ENCODE peak calls at places on chromosome X, in four cellular contexts. Z, P, Q and R are unnamed samples. For H3K4me1, the result is how much of the 10 kb centered on the place peaks cover.

GRCh38 chrX:16870861-16871584 is 861 bp upstream of the RBBP7 start:
- DNase-seq in Z (peak), P (no peak), Q (peak), R (peak)

GRCh38 chrX:69539437-69539836 is 35.3 kb downstream of the NALF2 start:
- DNase-seq in Z (no peak), P (no peak), Q (no peak), R (no peak)

GRCh38 chrX:33336783-33337182 is 125.4 kb upstream of the DMD start:
- DNase-seq in Z (no peak), P (peak), Q (no peak), R (no peak)

GRCh38 chrX:103356897-103357296 is 591 bp downstream of the TCEAL9 start:
- DNase-seq in Z (no peak), P (peak), Q (peak), R (no peak)

GRCh38 chrX:92232182-92232581 is 453.0 kb downstream of the PCDH11X start:
- DNase-seq in Z (no peak), P (peak), Q (no peak), R (no peak)

GRCh38 chrX:78119521-78120227 is 15.6 kb downstream of the PGK1 start:
- DNase-seq in Z (no peak), P (no peak), Q (no peak), R (no peak)

GRCh38 chrX:1661048-1661921 is 46.4 kb downstream of the ASMT start:
- DNase-seq in Z (no peak), P (no peak), Q (no peak), R (peak)

GRCh38 chrX:21166302-21166982 is 207.8 kb upstream of the CNKSR2 start:
- DNase-seq in Z (no peak), P (peak), Q (no peak), R (no peak)

GRCh38 chrX:126900937-126901336 is 81.4 kb downstream of the PRR32 start:
- DNase-seq in Z (no peak), P (no peak), Q (peak), R (no peak)

GRCh38 chrX:100745806-100746537 is 14.1 kb upstream of the SYTL4 start:
- DNase-seq in Z (peak), P (peak), Q (no peak), R (no peak)

GRCh38 chrX:109857898-109858297 is 124.8 kb upstream of the ACSL4 start:
- DNase-seq in Z (no peak), P (peak), Q (no peak), R (no peak)

GRCh38 chrX:42680651-42681050 is 97.3 kb downstream of the PPP1R2C start:
- DNase-seq in Z (no peak), P (peak), Q (no peak), R (no peak)

GRCh38 chrX:153317306-153317705 is 4.3 kb downstream of the PNMA6F start:
- DNase-seq in Z (no peak), P (no peak), Q (no peak), R (no peak)

GRCh38 chrX:10634681-10635161 is 14.3 kb upstream of the MID1 start:
- DNase-seq in Z (no peak), P (peak), Q (no peak), R (no peak)

GRCh38 chrX:31572396-31572795 is 500.6 kb upstream of the FTHL17 start:
- DNase-seq in Z (no peak), P (no peak), Q (no peak), R (no peak)

GRCh38 chrX:129599499-129599898 is 55.3 kb downstream of the APLN start:
- DNase-seq in Z (no peak), P (no peak), Q (no peak), R (no peak)

GRCh38 chrX:8738588-8739189 is 6.8 kb upstream of the ANOS1 start:
- DNase-seq in Z (no peak), P (peak), Q (no peak), R (no peak)

GRCh38 chrX:125202486-125203378 is 116.9 kb upstream of the TEX13C start:
- DNase-seq in Z (no peak), P (no peak), Q (no peak), R (no peak)

GRCh38 chrX:10197597-10198210 is 40.9 kb downstream of the CLCN4 start:
- DNase-seq in Z (no peak), P (peak), Q (no peak), R (no peak)

GRCh38 chrX:65581661-65582339 is 47.2 kb upstream of the LAS1L start:
- DNase-seq in Z (peak), P (peak), Q (no peak), R (peak)

GRCh38 chrX:53283567-53283966 is 2.2 kb upstream of the IQSEC2 start:
- DNase-seq in Z (no peak), P (no peak), Q (no peak), R (no peak)

GRCh38 chrX:37646254-37646653 is 39.3 kb upstream of the XK start:
- DNase-seq in Z (no peak), P (no peak), Q (no peak), R (no peak)

GRCh38 chrX:139831017-139831416 is 101.8 kb downstream of the ATP11C start:
- DNase-seq in Z (no peak), P (peak), Q (no peak), R (no peak)

GRCh38 chrX:68692651-68693050 is 45.2 kb downstream of the STARD8 start:
- DNase-seq in Z (no peak), P (no peak), Q (no peak), R (no peak)

GRCh38 chrX:11770320-11770719 is 12.3 kb downstream of the MSL3 start:
- DNase-seq in Z (no peak), P (peak), Q (no peak), R (no peak)

GRCh38 chrX:150236304-150236703 is 126.8 kb upstream of the MAMLD1 start:
- DNase-seq in Z (no peak), P (no peak), Q (no peak), R (no peak)

GRCh38 chrX:39773923-39774803 is 323.6 kb downstream of the BCOR start:
- DNase-seq in Z (no peak), P (peak), Q (no peak), R (no peak)

GRCh38 chrX:4091046-4091760 is 377.8 kb upstream of the PRKX start:
- DNase-seq in Z (no peak), P (no peak), Q (no peak), R (no peak)

GRCh38 chrX:103362504-103362903 is 6.2 kb downstream of the TCEAL9 start:
- DNase-seq in Z (no peak), P (peak), Q (no peak), R (no peak)

GRCh38 chrX:124680287-124680686 is 333.9 kb downstream of the SH2D1A start:
- DNase-seq in Z (no peak), P (no peak), Q (no peak), R (no peak)

GRCh38 chrX:2495595-2495994 is 5.2 kb downstream of the DHRSX start:
- DNase-seq in Z (peak), P (no peak), Q (no peak), R (peak)

GRCh38 chrX:38717871-38718270 is 83.4 kb upstream of the MID1IP1 start:
- DNase-seq in Z (no peak), P (peak), Q (no peak), R (no peak)

GRCh38 chrX:136541294-136541693 is 9.3 kb downstream of the VGLL1 start:
- DNase-seq in Z (no peak), P (peak), Q (no peak), R (no peak)

GRCh38 chrX:73563740-73564073 is 710 bp downstream of the CHIC1 start:
- DNase-seq in Z (no peak), P (no peak), Q (no peak), R (no peak)

GRCh38 chrX:19566359-19567141 is 51.2 kb upstream of the MAP3K15 start:
- DNase-seq in Z (no peak), P (peak), Q (no peak), R (no peak)

GRCh38 chrX:8815460-8816065 is 14.4 kb upstream of the FAM9A start:
- DNase-seq in Z (no peak), P (peak), Q (no peak), R (no peak)

GRCh38 chrX:104098151-104098808 is 14.0 kb upstream of the ZCCHC18 start:
- DNase-seq in Z (peak), P (peak), Q (no peak), R (no peak)

GRCh38 chrX:129193357-129193756 is 329.9 kb downstream of the SMARCA1 start:
- DNase-seq in Z (no peak), P (no peak), Q (peak), R (no peak)

GRCh38 chrX:114047558-114047957 is 536.3 kb upstream of the HTR2C start:
- DNase-seq in Z (no peak), P (no peak), Q (no peak), R (no peak)
- H3K4me3 ChIP-seq in Z (no peak), P (no peak), Q (no peak), R (no peak)

GRCh38 chrX:24156177-24156576 is 6.6 kb downstream of the ZFX start:
- DNase-seq in Z (no peak), P (no peak), Q (no peak), R (no peak)

GRCh38 chrX:24153175-24153795 is 3.8 kb downstream of the ZFX start:
- DNase-seq in Z (peak), P (peak), Q (no peak), R (no peak)

GRCh38 chrX:24153796-24154189 is 4.3 kb downstream of the ZFX start:
- DNase-seq in Z (no peak), P (no peak), Q (no peak), R (no peak)

GRCh38 chrX:24154490-24155034 is 5.0 kb downstream of the ZFX start:
- DNase-seq in Z (no peak), P (no peak), Q (no peak), R (no peak)

GRCh38 chrX:24158881-24159280 is 9.4 kb downstream of the ZFX start:
- DNase-seq in Z (no peak), P (no peak), Q (no peak), R (no peak)
- H3K4me1 ChIP-seq in Z (half or more), P (under half), Q (half or more), R (under half)

DNA sequence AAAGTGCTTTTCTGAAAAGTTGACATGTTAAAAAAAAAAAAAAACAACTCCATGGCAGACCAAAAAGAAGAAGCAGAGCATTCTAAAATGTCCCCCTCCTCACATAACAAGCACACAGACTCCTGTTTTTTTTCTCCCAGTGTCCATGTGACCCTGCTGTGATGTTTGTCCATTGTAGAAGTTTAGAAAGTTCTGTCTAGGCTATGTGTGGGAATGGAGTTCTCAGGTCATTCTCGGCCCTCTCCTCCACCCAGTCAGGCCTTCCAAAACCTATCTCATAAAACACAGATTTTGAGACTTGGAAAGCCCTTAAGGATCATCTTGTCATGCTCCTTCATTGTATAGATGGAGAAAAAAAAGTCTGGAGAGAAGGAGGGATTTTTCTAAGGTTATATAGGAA is 713 bp downstream of the CLIC2 start:
- DNase-seq in Z (no peak), P (no peak), Q (no peak), R (no peak)
- H3K4me3 ChIP-seq in Z (peak), P (no peak), Q (peak), R (peak)

GRCh38 chrX:45748443-45748842 is 547.8 kb upstream of the DIPK2B start:
- DNase-seq in Z (no peak), P (no peak), Q (no peak), R (no peak)
- H3K4me1 ChIP-seq in Z (under half), P (under half), Q (under half), R (under half)

DNA sequence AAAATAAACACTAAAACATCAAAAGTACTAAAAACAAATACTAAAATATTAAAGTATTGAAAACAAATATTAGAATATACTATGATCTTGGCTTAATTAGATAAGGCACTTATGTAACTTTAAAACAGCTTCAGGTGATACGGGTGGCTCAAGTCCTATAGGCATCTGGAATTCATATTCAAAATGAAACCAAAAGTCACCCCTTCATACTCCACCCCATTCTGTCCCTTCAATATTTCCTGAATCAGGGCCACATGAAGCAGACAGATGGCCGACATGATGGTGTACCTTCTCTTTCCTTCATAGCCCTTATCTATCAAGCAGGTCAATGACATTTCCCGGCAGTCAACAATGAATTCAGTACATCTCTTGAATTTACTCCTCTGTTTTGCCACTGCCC is 71.9 kb upstream of the MAGEB10 start:
- DNase-seq in Z (no peak), P (no peak), Q (no peak), R (no peak)
- H3K4me3 ChIP-seq in Z (no peak), P (no peak), Q (no peak), R (no peak)

GRCh38 chrX:111329370-111329769 is 59.1 kb upstream of the CAPN6 start:
- DNase-seq in Z (no peak), P (no peak), Q (no peak), R (no peak)
- H3K4me1 ChIP-seq in Z (under half), P (under half), Q (under half), R (under half)

DNA sequence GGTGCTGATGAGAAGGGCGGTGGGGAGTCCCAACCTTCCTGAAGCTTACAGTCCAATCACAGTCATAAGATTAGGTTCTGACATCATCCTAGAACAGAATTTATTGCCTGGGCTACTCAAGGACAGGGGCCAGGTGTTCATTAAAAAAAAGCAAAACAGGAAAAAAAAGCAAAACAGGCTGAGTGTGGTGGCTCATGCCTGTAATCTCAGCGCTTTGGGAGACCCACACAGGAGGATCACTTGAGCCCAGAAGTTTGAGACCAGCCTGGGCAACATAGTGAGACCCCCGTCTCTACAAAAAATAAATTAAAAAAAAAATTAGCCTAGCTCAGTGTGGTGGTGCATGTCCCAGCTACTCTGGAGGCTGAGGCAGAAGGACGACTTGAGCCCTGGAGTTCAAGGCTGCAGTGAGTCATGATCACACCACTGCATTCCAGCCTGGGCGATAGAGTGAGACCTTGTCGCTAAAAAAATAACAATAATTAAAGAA is 3.0 kb downstream of the RAB9A start:
- DNase-seq in Z (no peak), P (no peak), Q (no peak), R (no peak)
- H3K4me3 ChIP-seq in Z (no peak), P (no peak), Q (no peak), R (no peak)